ENCODE peak calls at places on chromosome 11, in nine cellular contexts. N is hepatocyte, U is neural progenitor cell, I is GM23248, O is HCT116, P is PC-3, J is GM23338, G is MM.1S, A is SK-N-SH. V is an unnamed sample. For H3K79me2, the result is how much of the 10 kb centered on the place peaks cover.

GRCh38 chr11:129732926-129733325 is 82.7 kb upstream of the TMEM45B start:
- DNase-seq in N (no peak), U (no peak), I (no peak), O (no peak), P (peak), J (no peak), G (no peak), A (no peak), V (no peak)

GRCh38 chr11:12377106-12377823 is at the start of gene PARVA:
- DNase-seq in N (peak), U (peak), I (peak), O (peak), P (peak), J (peak), G (no peak), A (no peak), V (no peak)

GRCh38 chr11:5624489-5625278 is at the start of gene TRIM34:
- DNase-seq in N (peak), U (peak), I (peak), O (no peak), P (peak), J (peak), G (peak), A (no peak), V (peak)

GRCh38 chr11:111782109-111782784 is 16.1 kb upstream of the PPP2R1B start:
- DNase-seq in N (no peak), U (no peak), I (no peak), O (no peak), P (no peak), J (no peak), G (no peak), A (no peak), V (no peak)

GRCh38 chr11:120068114-120068573 is 69.8 kb downstream of the TRIM29 start:
- DNase-seq in N (peak), U (no peak), I (peak), O (no peak), P (peak), J (no peak), G (no peak), A (peak), V (no peak)

GRCh38 chr11:60307507-60308195 is 19.4 kb upstream of the MS4A6E start:
- DNase-seq in N (no peak), U (no peak), I (no peak), O (no peak), P (no peak), J (no peak), G (no peak), A (no peak), V (no peak)

GRCh38 chr11:2223153-2223794 is 47.1 kb downstream of the ASCL2 start:
- DNase-seq in N (no peak), U (no peak), I (no peak), O (no peak), P (no peak), J (peak), G (no peak), A (no peak), V (no peak)

GRCh38 chr11:105577645-105578044 is 32.2 kb upstream of the GRIA4 start:
- DNase-seq in N (no peak), U (peak), I (no peak), O (no peak), P (peak), J (no peak), G (no peak), A (peak), V (no peak)

GRCh38 chr11:92180664-92181251 is 43.9 kb upstream of the FAT3 start:
- DNase-seq in N (peak), U (no peak), I (peak), O (no peak), P (peak), J (peak), G (no peak), A (no peak), V (no peak)

GRCh38 chr11:24406389-24406788 is 90.5 kb upstream of the LUZP2 start:
- DNase-seq in N (no peak), U (peak), I (no peak), O (no peak), P (no peak), J (peak), G (no peak), A (no peak), V (no peak)

GRCh38 chr11:119615003-119615878 is 113.8 kb downstream of the NECTIN1 start:
- DNase-seq in N (peak), U (no peak), I (peak), O (peak), P (peak), J (no peak), G (peak), A (no peak), V (peak)

GRCh38 chr11:69142894-69143293 is 12.8 kb upstream of the SMIM38 start:
- DNase-seq in N (no peak), U (no peak), I (no peak), O (no peak), P (no peak), J (no peak), G (no peak), A (no peak), V (peak)

GRCh38 chr11:69140635-69141034 is 15.1 kb upstream of the SMIM38 start:
- DNase-seq in N (no peak), U (no peak), I (no peak), O (no peak), P (no peak), J (no peak), G (no peak), A (no peak), V (no peak)

GRCh38 chr11:69141742-69142141 is 14.0 kb upstream of the SMIM38 start:
- DNase-seq in N (no peak), U (no peak), I (no peak), O (no peak), P (no peak), J (no peak), G (no peak), A (no peak), V (no peak)

GRCh38 chr11:69144719-69145365 is 10.9 kb upstream of the SMIM38 start:
- DNase-seq in N (no peak), U (no peak), I (peak), O (no peak), P (no peak), J (no peak), G (no peak), A (no peak), V (no peak)

GRCh38 chr11:69144316-69144715 is 11.4 kb upstream of the SMIM38 start:
- DNase-seq in N (no peak), U (no peak), I (no peak), O (no peak), P (no peak), J (no peak), G (no peak), A (no peak), V (no peak)
- TF ChIP-seq EZH2phosphoT487 in N (no peak), U (no peak), I (no peak), O (no peak), P (no peak), J (no peak), G (no peak), A (no peak), V (no peak)

GRCh38 chr11:9600166-9600565 is 26.7 kb downstream of the WEE1 start:
- DNase-seq in N (no peak), U (no peak), I (no peak), O (no peak), P (no peak), J (no peak), G (no peak), A (no peak), V (no peak)
- H3K4me3 ChIP-seq in N (no peak), U (no peak), I (no peak), O (no peak), P (no peak), J (no peak), G (no peak), A (no peak), V (peak)

GRCh38 chr11:15773024-15773423 is 583.3 kb downstream of the SOX6 start:
- DNase-seq in N (no peak), U (no peak), I (no peak), O (no peak), P (no peak), J (no peak), G (no peak), A (no peak), V (no peak)
- H3K79me2 ChIP-seq in N (under half), U (under half), I (under half), O (under half), P (under half), J (under half), G (under half), A (under half), V (under half)

GRCh38 chr11:71535825-71536224 is 2.0 kb upstream of the KRTAP5-8 start:
- DNase-seq in N (no peak), U (no peak), I (no peak), O (no peak), P (no peak), J (no peak), G (no peak), A (no peak), V (no peak)
- TF ChIP-seq EZH2phosphoT487 in N (no peak), U (no peak), I (no peak), O (no peak), P (no peak), J (no peak), G (no peak), A (no peak), V (no peak)

DNA sequence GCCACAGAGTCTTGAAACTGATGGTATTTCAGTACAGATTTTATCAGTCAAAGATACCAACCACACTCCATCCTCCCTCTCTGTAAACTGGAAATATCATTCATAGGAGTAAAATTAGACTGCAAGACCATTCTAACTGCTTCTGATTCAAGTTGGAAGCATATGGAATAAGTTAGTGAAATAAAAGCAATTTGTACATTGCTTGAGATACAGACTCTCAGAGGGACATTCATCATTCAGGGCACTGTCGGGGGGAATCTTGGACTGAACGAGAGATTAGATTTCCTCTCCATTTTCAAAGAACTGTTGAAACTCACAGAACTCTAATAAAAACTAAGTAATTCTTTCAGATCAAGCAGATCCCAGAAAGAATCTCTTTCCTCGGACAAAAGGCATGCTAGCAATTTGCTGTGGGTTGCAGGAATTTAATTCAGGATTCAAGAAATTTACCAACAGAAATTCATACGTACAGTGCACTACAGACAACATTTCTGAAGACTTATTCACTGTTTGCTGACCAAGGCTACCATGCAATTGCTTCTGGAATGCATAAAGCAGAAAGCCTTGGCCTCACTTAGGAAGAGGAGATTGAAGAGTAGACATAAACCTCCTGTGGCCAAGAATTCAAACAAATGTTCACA is 34.1 kb downstream of the PAMR1 start:
- DNase-seq in N (peak), U (no peak), I (peak), O (no peak), P (peak), J (no peak), G (no peak), A (no peak), V (no peak)
- H3K4me3 ChIP-seq in N (no peak), U (no peak), I (peak), O (no peak), P (no peak), J (no peak), G (no peak), A (peak), V (no peak)

DNA sequence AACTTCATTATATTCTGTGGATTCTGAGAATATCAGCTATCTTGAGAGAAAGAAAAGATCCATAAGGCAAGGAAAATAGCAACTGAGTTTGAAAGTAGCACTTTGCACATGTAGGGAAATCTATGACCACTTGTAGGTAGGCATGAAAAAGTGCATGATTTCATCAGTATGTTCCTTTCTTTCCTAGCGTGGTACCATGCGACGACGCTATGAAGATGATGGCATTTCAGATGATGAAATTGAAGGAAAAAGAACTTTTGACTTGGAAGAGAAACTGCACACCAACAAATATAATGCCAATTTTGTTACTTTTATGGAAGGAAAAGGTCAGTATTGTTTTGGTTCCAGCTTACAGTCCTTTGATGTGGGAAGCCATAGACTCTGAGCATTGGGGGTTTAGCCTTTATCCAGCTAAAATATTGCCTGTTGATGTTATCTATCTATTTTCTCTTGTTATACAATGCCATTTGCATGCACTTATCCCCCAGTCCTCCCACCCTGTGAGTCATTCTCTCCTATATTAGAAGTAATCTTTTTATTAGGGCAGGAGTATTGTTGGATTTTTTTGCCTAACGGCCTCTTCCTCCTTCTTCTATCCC is 60.9 kb downstream of the KDM2A start:
- DNase-seq in N (no peak), U (no peak), I (no peak), O (no peak), P (peak), J (no peak), G (no peak), A (peak), V (no peak)
- H3K79me2 ChIP-seq in N (half or more), U (under half), I (half or more), O (under half), P (under half), J (under half), G (half or more), A (under half), V (under half)